ENCODE peak calls at places on chromosomes 4 and X, in ten cellular contexts. J, D, N, G, M, A, C, W, E and F are unnamed samples.

GRCh38 chrX:49053223-49054072 is 5.4 kb upstream of the CCDC120 start:
- DNase-seq in J (peak; percentile 58), D (peak; percentile 70), N (peak; percentile 85), G (peak; percentile 89), M (peak; percentile 37), A (peak; percentile 45), C (peak; percentile 63), W (peak; percentile 48), E (peak; percentile 63), F (peak; percentile 80)

GRCh38 chr4:111943796-111944203 is 201.5 kb upstream of the FAM241A start:
- DNase-seq in J (peak; percentile 47), D (peak; percentile 23), N (peak; percentile 41), G (peak; percentile 73), M (no peak), A (peak; percentile 28), C (peak; percentile 5), W (peak; percentile 35), E (peak; percentile 73), F (peak; percentile 40)

GRCh38 chrX:104370089-104370488 is 115.4 kb upstream of the ESX1 start:
- DNase-seq in J (peak; percentile 85), D (no peak), N (no peak), G (peak; percentile 10), M (no peak), A (peak; percentile 6), C (peak; percentile 2), W (no peak), E (peak; percentile 2), F (peak; percentile 60)

GRCh38 chrX:18983711-18984380 is at the start of gene PHKA2:
- DNase-seq in J (peak; percentile 53), D (peak; percentile 8), N (peak; percentile 85), G (peak; percentile 56), M (no peak), A (peak; percentile 29), C (peak; percentile 54), W (peak; percentile 48), E (peak; percentile 70), F (peak; percentile 44)

GRCh38 chr4:114606240-114606639 is 7.6 kb downstream of the UGT8 start:
- DNase-seq in J (peak; percentile 51), D (no peak), N (no peak), G (no peak), M (no peak), A (no peak), C (no peak), W (no peak), E (no peak), F (no peak)

GRCh38 chrX:2351321-2351720 is 149.5 kb downstream of the DHRSX start:
- DNase-seq in J (peak; percentile 54), D (no peak), N (no peak), G (no peak), M (no peak), A (no peak), C (no peak), W (no peak), E (peak; percentile 84), F (no peak)

GRCh38 chrX:126655061-126655460 is 102.4 kb upstream of the DCAF12L1 start:
- DNase-seq in J (peak; percentile 51), D (no peak), N (no peak), G (no peak), M (no peak), A (no peak), C (no peak), W (no peak), E (no peak), F (no peak)

GRCh38 chrX:15619053-15619772 is 18.5 kb upstream of the ACE2 start:
- DNase-seq in J (peak; percentile 93), D (no peak), N (no peak), G (no peak), M (no peak), A (no peak), C (no peak), W (no peak), E (peak; percentile 10), F (peak; percentile 62)

GRCh38 chr4:53192496-53192895 is 173.4 kb downstream of the SCFD2 start:
- DNase-seq in J (no peak), D (no peak), N (no peak), G (no peak), M (no peak), A (no peak), C (no peak), W (no peak), E (peak; percentile 29), F (no peak)

GRCh38 chr4:47510506-47511143 is 25.6 kb downstream of the ATP10D start:
- DNase-seq in J (peak; percentile 14), D (no peak), N (no peak), G (no peak), M (no peak), A (no peak), C (no peak), W (no peak), E (peak; percentile 60), F (no peak)
- H3K4me3 ChIP-seq in J (no peak overlapping the region), D (no peak overlapping the region), N (no peak overlapping the region), G (no peak overlapping the region), M (no peak overlapping the region), A (no peak overlapping the region), C (no peak overlapping the region), W (no peak overlapping the region), E (no peak overlapping the region), F (no peak overlapping the region)

DNA sequence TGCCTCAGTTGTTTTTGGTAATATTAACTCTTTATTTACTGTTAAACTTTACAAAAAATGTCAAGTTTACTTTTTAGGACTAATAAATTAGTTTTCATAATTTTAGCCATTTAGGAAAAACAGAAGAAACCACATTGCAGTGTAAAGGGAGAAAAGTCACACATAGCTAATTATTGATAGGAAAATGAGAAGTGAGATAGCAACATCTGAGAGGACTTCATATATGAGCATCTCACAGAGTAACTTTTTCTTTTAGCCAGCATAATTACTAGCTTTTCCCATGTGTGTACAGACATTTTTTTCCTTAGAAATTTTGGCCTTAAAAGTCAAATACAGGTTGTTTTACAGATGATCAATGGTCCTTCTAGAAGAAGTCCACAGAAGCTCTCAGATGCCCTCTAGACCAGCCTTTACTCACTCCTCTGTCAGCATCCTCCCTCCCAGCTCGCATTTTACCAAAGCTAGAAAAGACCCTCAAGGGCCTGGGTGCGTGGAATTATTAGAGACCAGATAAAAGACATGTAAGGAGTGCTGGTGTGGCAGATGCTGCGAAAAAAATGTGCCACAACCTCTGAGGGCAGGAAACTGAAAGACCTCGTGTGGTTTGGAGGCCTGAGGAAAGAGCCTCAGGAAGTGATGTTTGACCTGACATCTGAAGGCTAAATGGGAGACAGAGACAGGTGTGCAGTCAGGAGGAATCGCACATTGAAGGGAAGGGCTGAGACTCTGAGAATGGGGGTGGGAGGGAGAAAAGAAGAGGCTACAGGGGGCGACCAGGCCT is 156.9 kb downstream of the CBR4 start:
- DNase-seq in J (no peak), D (no peak), N (no peak), G (no peak), M (no peak), A (no peak), C (no peak), W (no peak), E (no peak), F (no peak)
- H3K4me1 ChIP-seq in J (no peaks in the 10 kb centered on the region), D (no peaks in the 10 kb centered on the region), N (peaks cover 5% of the 10 kb centered on the region), G (peaks cover 31% of the 10 kb centered on the region), M (no peaks in the 10 kb centered on the region), A (no peaks in the 10 kb centered on the region), C (peaks cover 34% of the 10 kb centered on the region), W (peaks cover 7% of the 10 kb centered on the region), E (peaks cover 36% of the 10 kb centered on the region), F (peaks cover 17% of the 10 kb centered on the region)

GRCh38 chr4:24564488-24564887 is 19.9 kb downstream of the DHX15 start:
- DNase-seq in J (no peak), D (no peak), N (no peak), G (no peak), M (no peak), A (no peak), C (no peak), W (no peak), E (peak; percentile 26), F (no peak)

GRCh38 chr4:24560770-24561415 is 23.5 kb downstream of the DHX15 start:
- DNase-seq in J (peak; percentile 15), D (no peak), N (no peak), G (no peak), M (no peak), A (no peak), C (no peak), W (no peak), E (peak; percentile 23), F (no peak)

GRCh38 chr4:24559032-24559821 is 25.1 kb downstream of the DHX15 start:
- DNase-seq in J (peak; percentile 40), D (no peak), N (no peak), G (no peak), M (no peak), A (no peak), C (no peak), W (no peak), E (peak; percentile 51), F (no peak)

GRCh38 chr4:24559889-24560288 is 24.5 kb downstream of the DHX15 start:
- DNase-seq in J (no peak), D (no peak), N (no peak), G (no peak), M (no peak), A (no peak), C (no peak), W (no peak), E (peak; percentile 55), F (no peak)

DNA sequence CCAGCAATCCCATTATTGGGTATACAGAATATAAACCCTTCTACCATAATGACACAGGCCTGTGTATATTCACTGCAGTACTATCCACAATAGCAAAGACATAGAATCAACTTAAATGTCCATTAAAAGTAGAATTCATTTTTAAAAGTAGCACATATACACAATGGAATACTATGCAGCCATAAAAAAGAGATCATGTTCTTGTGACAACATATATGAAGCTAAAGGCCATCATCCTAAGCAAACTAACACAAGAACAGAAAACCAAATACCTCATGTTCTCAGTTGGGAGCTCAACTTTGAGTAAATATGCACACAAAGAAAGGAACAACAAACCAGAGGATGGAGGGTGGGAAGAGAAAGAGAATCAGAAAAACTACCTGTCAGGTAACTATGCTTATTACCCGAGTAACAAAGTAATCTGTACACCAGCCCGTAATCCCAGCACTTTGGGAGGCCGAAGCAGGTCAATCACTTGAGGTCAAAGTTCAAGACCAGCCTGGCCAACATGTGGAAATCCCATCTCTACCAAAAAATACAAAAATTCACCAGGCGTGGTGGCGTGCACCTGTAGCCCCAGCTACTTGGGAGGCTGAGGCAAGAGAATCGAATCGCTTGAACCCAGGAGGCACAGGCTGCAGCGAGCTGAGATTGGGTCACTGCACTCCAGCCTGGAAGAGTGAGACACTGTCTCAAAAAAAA is 22.8 kb downstream of the DHX15 start:
- DNase-seq in J (no peak), D (no peak), N (no peak), G (no peak), M (no peak), A (no peak), C (no peak), W (no peak), E (no peak), F (no peak)
- H3K36me3 ChIP-seq in J (peaks cover 33% of the 10 kb centered on the region), D (peaks cover 57% of the 10 kb centered on the region), N (peaks cover 8% of the 10 kb centered on the region), G (peaks cover 3% of the 10 kb centered on the region), M (peaks cover 6% of the 10 kb centered on the region), A (peaks cover 34% of the 10 kb centered on the region), C (no peaks in the 10 kb centered on the region), W (peaks cover 3% of the 10 kb centered on the region), E (peaks cover 20% of the 10 kb centered on the region), F (peaks cover 3% of the 10 kb centered on the region)

DNA sequence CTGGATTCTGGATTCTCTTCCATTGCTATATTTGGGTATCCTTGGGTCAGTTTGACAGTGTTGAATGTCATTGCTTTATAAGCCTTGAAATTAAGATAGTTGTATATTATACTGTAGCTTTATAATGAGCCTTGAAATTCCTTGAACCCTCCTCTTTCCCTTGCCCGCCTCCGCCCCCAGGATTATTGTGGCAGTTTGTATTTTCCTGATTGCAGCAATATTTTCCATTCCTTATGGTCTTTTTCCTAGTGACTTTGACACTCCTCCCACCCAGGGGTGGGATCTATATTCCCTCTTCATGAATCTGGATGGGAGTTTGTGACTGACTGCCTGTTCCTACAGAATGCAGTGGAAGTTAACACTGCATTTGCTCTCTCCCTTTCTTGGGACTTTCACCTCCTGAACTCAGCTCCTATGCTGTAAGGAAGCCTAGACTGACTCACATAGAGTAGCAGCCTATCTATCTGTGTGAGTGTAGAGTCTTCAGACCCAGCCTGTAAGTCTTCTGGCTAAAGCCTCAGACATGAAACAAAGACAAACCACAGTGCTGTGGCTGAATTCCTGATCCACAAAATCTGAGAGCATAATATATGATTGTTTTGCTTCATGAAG is 2.2 kb downstream of the FUNDC2 start:
- DNase-seq in J (peak; percentile 3), D (no peak), N (no peak), G (no peak), M (no peak), A (no peak), C (no peak), W (no peak), E (peak; percentile 60), F (no peak)
- H3K4me3 ChIP-seq in J (peak overlapping the region; percentile 77), D (no peak overlapping the region), N (no peak overlapping the region), G (peak overlapping the region; percentile 51), M (no peak overlapping the region), A (no peak overlapping the region), C (no peak overlapping the region), W (no peak overlapping the region), E (no peak overlapping the region), F (no peak overlapping the region)